ENCODE peak calls at places on chromosomes 1 and 21, in four cellular contexts. One of them, this sample, is unnamed.

GRCh38 chr1:6244401-6245054 is 549 bp downstream of the HES3 start:
- DNase-seq in epithelial cell of proximal tubule: no peak
- DNase-seq in sigmoid colon: no peak
- DNase-seq in T-cell: no peak
- DNase-seq in this sample: no peak

GRCh38 chr1:98316286-98316685 is 345.2 kb upstream of the SNX7 start:
- DNase-seq in epithelial cell of proximal tubule: no peak
- DNase-seq in sigmoid colon: no peak
- DNase-seq in T-cell: no peak
- DNase-seq in this sample: no peak

GRCh38 chr1:202067188-202067977 is 55.3 kb upstream of the GPR37L1 start:
- DNase-seq in epithelial cell of proximal tubule: no peak
- DNase-seq in sigmoid colon: no peak
- DNase-seq in T-cell: no peak
- DNase-seq in this sample: no peak

GRCh38 chr21:45109831-45110492 is 35.6 kb downstream of the ADARB1 start:
- DNase-seq in epithelial cell of proximal tubule: no peak
- DNase-seq in sigmoid colon: no peak
- DNase-seq in T-cell: peak; percentile 18
- DNase-seq in this sample: no peak

GRCh38 chr1:28129150-28129549 is 40.7 kb upstream of the EYA3 start:
- DNase-seq in epithelial cell of proximal tubule: peak; percentile 92
- DNase-seq in sigmoid colon: no peak
- DNase-seq in T-cell: no peak
- DNase-seq in this sample: no peak

GRCh38 chr1:229578168-229579100 is 19.9 kb upstream of the ABCB10 start:
- DNase-seq in epithelial cell of proximal tubule: no peak
- DNase-seq in sigmoid colon: no peak
- DNase-seq in T-cell: no peak
- DNase-seq in this sample: no peak

GRCh38 chr1:47686731-47687617 is 249.1 kb downstream of the FOXD2 start:
- DNase-seq in epithelial cell of proximal tubule: no peak
- DNase-seq in sigmoid colon: peak; percentile 52
- DNase-seq in T-cell: no peak
- DNase-seq in this sample: no peak

GRCh38 chr1:154324669-154325582 is at the start of gene ATP8B2:
- DNase-seq in epithelial cell of proximal tubule: no peak
- DNase-seq in sigmoid colon: peak; percentile 88
- DNase-seq in T-cell: peak; percentile 78
- DNase-seq in this sample: peak; percentile 73

GRCh38 chr1:156577512-156577911 is 2.0 kb upstream of the TTC24 start:
- DNase-seq in epithelial cell of proximal tubule: no peak
- DNase-seq in sigmoid colon: peak; percentile 2
- DNase-seq in T-cell: no peak
- DNase-seq in this sample: no peak

GRCh38 chr1:208179850-208180416 is 64.3 kb downstream of the PLXNA2 start:
- DNase-seq in epithelial cell of proximal tubule: no peak
- DNase-seq in sigmoid colon: no peak
- DNase-seq in T-cell: no peak
- DNase-seq in this sample: no peak

GRCh38 chr1:12047120-12047876 is 15.8 kb upstream of the TNFRSF8 start:
- DNase-seq in epithelial cell of proximal tubule: no peak
- DNase-seq in sigmoid colon: no peak
- DNase-seq in T-cell: no peak
- DNase-seq in this sample: peak; percentile 41